ENCODE peak calls at places on chromosomes 12 and 14, in six cellular contexts. J, W, P, A, K and I are unnamed samples.

GRCh38 chr12:95738024-95738611 is 52.4 kb downstream of the NTN4 start:
- DNase-seq in J (no peak), W (no peak), P (no peak), A (no peak), K (no peak), I (no peak)

GRCh38 chr12:75086086-75087038 is 123.3 kb downstream of the KCNC2 start:
- DNase-seq in J (no peak), W (no peak), P (no peak), A (peak; percentile 82), K (no peak), I (no peak)

GRCh38 chr14:96762650-96763049 is 34.5 kb upstream of the VRK1 start:
- DNase-seq in J (peak; percentile 80), W (peak; percentile 81), P (peak; percentile 78), A (peak; percentile 65), K (peak; percentile 39), I (peak; percentile 84)

GRCh38 chr12:124953689-124954405 is 35.1 kb downstream of the DHX37 start:
- DNase-seq in J (no peak), W (peak; percentile 21), P (no peak), A (no peak), K (no peak), I (no peak)

GRCh38 chr12:97763113-97763512 is 300.5 kb downstream of the RMST start:
- DNase-seq in J (no peak), W (peak; percentile 47), P (no peak), A (no peak), K (no peak), I (no peak)

GRCh38 chr12:30000401-30000800 is 216.7 kb upstream of the TMTC1 start:
- DNase-seq in J (no peak), W (no peak), P (no peak), A (no peak), K (no peak), I (no peak)

GRCh38 chr14:78752789-78753188 is 582.6 kb downstream of the NRXN3 start:
- DNase-seq in J (no peak), W (no peak), P (no peak), A (peak; percentile 3), K (no peak), I (no peak)

GRCh38 chr12:130838284-130838950 is 633 bp downstream of the STX2 start:
- DNase-seq in J (no peak), W (no peak), P (peak; percentile 46), A (peak; percentile 64), K (no peak), I (peak; percentile 63)

GRCh38 chr12:47346251-47347019 is 266.7 kb upstream of the AMIGO2 start:
- DNase-seq in J (no peak), W (no peak), P (no peak), A (no peak), K (no peak), I (no peak)

GRCh38 chr12:106898001-106898966 is 57.4 kb upstream of the TMEM263 start:
- DNase-seq in J (no peak), W (no peak), P (no peak), A (no peak), K (no peak), I (peak; percentile 48)

GRCh38 chr14:95305940-95306339 is 13.8 kb downstream of the CLMN start:
- DNase-seq in J (no peak), W (no peak), P (no peak), A (no peak), K (no peak), I (no peak)

GRCh38 chr14:65352964-65353530 is 59.5 kb upstream of the FUT8 start:
- DNase-seq in J (peak; percentile 51), W (no peak), P (peak; percentile 88), A (peak; percentile 54), K (peak; percentile 52), I (no peak)

GRCh38 chr14:76957224-76957881 is 71.2 kb downstream of the IRF2BPL start:
- DNase-seq in J (no peak), W (peak; percentile 64), P (no peak), A (peak; percentile 28), K (no peak), I (no peak)

GRCh38 chr14:95498622-95499353 is 17.7 kb downstream of the SYNE3 start:
- DNase-seq in J (no peak), W (peak; percentile 41), P (no peak), A (no peak), K (no peak), I (no peak)

GRCh38 chr12:124694846-124695497 is 127.6 kb upstream of the NCOR2 start:
- DNase-seq in J (no peak), W (no peak), P (no peak), A (peak; percentile 40), K (no peak), I (no peak)

GRCh38 chr14:24817638-24818053 is 183.7 kb upstream of the GZMB start:
- DNase-seq in J (no peak), W (no peak), P (no peak), A (peak; percentile 56), K (no peak), I (peak; percentile 25)

DNA sequence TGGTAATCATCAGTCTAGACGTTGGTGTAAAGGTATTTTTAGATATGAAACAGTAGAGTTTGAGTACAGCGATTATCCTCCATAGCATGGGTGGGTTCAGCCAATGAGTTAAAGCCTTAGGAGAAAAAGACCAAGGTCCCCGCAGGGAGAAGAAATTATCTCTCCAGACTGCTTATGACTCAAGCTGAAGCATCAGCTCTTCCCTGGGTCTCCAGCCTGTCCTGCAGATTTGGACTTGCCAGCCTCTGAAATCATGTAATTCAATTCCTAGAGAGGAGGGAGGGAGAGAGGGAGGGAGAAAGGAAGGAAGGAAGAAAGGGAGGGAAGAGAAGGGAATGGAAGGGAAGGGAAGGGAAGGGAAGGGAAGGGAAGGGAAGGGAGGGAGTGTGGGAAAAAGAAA is 12.0 kb upstream of the DTX1 start:
- DNase-seq in J (no peak), W (no peak), P (no peak), A (no peak), K (no peak), I (no peak)
- H2AFZ ChIP-seq in J (no peak overlapping the region), W (no peak overlapping the region), P (no peak overlapping the region), A (no peak overlapping the region), K (no peak overlapping the region), I (no peak overlapping the region)

GRCh38 chr14:99040711-99041110 is 231.3 kb downstream of the BCL11B start:
- DNase-seq in J (no peak), W (no peak), P (no peak), A (no peak), K (no peak), I (no peak)
- TF ChIP-seq EZH2phosphoT487 in J (no peak), W (no peak), P (no peak), A (no peak), K (no peak), I (no peak)

GRCh38 chr12:117360551-117361311 is 695 bp downstream of the NOS1 start:
- DNase-seq in J (no peak), W (peak; percentile 71), P (no peak), A (no peak), K (no peak), I (peak; percentile 60)
- H3K9ac ChIP-seq in J (no peak overlapping the region), W (no peak overlapping the region), P (no peak overlapping the region), A (no peak overlapping the region), K (no peak overlapping the region), I (no peak overlapping the region)

GRCh38 chr12:68962855-68963455 is 30.0 kb upstream of the CPM start:
- DNase-seq in J (no peak), W (no peak), P (no peak), A (peak; percentile 46), K (no peak), I (no peak)
- H2AFZ ChIP-seq in J (no peak overlapping the region), W (no peak overlapping the region), P (no peak overlapping the region), A (no peak overlapping the region), K (no peak overlapping the region), I (no peak overlapping the region)

GRCh38 chr12:50041962-50042361 is 15.4 kb upstream of the ASIC1 start:
- DNase-seq in J (no peak), W (no peak), P (no peak), A (no peak), K (no peak), I (no peak)
- TF ChIP-seq EZH2phosphoT487 in J (no peak), W (no peak), P (no peak), A (no peak), K (no peak), I (no peak)

GRCh38 chr12:108966378-108967151 is 54.3 kb downstream of the SVOP start:
- DNase-seq in J (no peak), W (no peak), P (no peak), A (no peak), K (no peak), I (no peak)
- H3K9ac ChIP-seq in J (no peak overlapping the region), W (no peak overlapping the region), P (no peak overlapping the region), A (no peak overlapping the region), K (no peak overlapping the region), I (no peak overlapping the region)

GRCh38 chr14:28785096-28785952 is 18.7 kb downstream of the FOXG1 start:
- DNase-seq in J (no peak), W (no peak), P (no peak), A (peak; percentile 32), K (no peak), I (peak; percentile 56)
- H2AFZ ChIP-seq in J (no peak overlapping the region), W (peak overlapping the region; percentile 70), P (no peak overlapping the region), A (peak overlapping the region; percentile 76), K (no peak overlapping the region), I (peak overlapping the region; percentile 97)

DNA sequence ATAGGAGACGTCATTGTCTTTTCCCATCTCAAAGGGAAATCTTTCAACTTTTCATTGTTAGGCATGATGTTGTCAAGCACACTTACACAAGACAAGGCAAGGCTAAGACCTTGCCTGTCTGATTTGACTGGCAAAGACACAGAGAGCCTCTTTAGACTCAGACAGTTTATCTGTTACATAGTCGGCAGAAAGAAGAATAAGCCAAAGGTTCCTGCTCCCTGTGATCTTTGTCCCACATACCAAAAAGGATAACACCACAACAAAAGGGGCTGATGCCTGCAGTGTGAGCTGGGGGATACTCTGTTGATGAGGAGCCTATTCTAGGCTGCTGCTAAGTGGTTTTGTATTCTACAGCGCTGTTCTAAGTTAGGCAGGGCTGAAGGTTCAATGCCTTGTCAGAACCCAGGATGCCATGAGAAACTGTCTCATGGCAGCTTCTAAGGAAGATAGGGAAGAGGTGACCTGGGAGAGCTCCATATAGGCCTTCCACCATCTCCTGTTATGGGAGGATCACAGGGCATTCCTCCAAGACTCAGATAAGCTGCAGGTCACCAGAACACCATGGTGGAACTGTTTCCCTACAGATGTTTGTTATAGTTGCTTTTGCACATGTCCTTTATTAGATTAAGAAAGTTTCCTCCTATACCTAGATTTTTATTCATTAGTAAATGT is 12.7 kb downstream of the ERC1 start:
- DNase-seq in J (no peak), W (no peak), P (no peak), A (no peak), K (no peak), I (peak; percentile 83)
- TF ChIP-seq EZH2phosphoT487 in J (no peak), W (no peak), P (no peak), A (no peak), K (no peak), I (peak; percentile 63)

GRCh38 chr14:80956922-80957321 is 1.5 kb downstream of the TSHR start:
- DNase-seq in J (no peak), W (no peak), P (no peak), A (no peak), K (no peak), I (no peak)

GRCh38 chr14:80956105-80956504 is 684 bp downstream of the TSHR start:
- DNase-seq in J (no peak), W (no peak), P (no peak), A (no peak), K (no peak), I (no peak)

GRCh38 chr14:80958258-80958657 is 2.8 kb downstream of the TSHR start:
- DNase-seq in J (no peak), W (no peak), P (no peak), A (no peak), K (no peak), I (no peak)

GRCh38 chr14:80954771-80955299 is 586 bp upstream of the TSHR start:
- DNase-seq in J (peak; percentile 51), W (peak; percentile 81), P (peak; percentile 88), A (peak; percentile 92), K (peak; percentile 59), I (peak; percentile 91)

GRCh38 chr14:80955434-80955939 is at the start of gene TSHR:
- DNase-seq in J (no peak), W (no peak), P (no peak), A (no peak), K (no peak), I (peak; percentile 23)
- H3K9ac ChIP-seq in J (peak within 1 kb of the TSS; percentile 28), W (no peak within 1 kb of the TSS), P (no peak within 1 kb of the TSS), A (peak within 1 kb of the TSS; percentile 50), K (peak within 1 kb of the TSS; percentile 60), I (no peak within 1 kb of the TSS)